ENCODE peak calls at places on chromosomes 1 and 21, in four cellular contexts. O is H9, R is IMR-90, W is neuronal stem cell. D is an unnamed sample.

GRCh38 chr1:88302843-88303486 is 381.1 kb upstream of the PKN2 start:
- DNase-seq in O (no peak), W (no peak), R (peak; percentile 55), D (peak; percentile 39)

GRCh38 chr1:24724345-24725208 is 20.7 kb upstream of the CLIC4 start:
- DNase-seq in O (peak; percentile 80), R (peak; percentile 84), W (no peak), D (peak; percentile 87)

GRCh38 chr1:42937141-42937696 is 21.4 kb downstream of the SLC2A1 start:
- DNase-seq in R (peak; percentile 85), O (no peak), W (no peak), D (peak; percentile 73)

GRCh38 chr21:45410151-45410864 is 5.3 kb downstream of the COL18A1 start:
- DNase-seq in W (no peak), O (no peak), R (no peak), D (no peak)

GRCh38 chr1:226355679-226356583 is 47.0 kb upstream of the LIN9 start:
- DNase-seq in R (no peak), W (no peak), O (no peak), D (peak; percentile 9)

GRCh38 chr1:23441446-23442148 is 17.0 kb upstream of the TCEA3 start:
- DNase-seq in W (no peak), O (no peak), R (no peak), D (no peak)

GRCh38 chr21:32412162-32412997 is at the start of gene EVA1C:
- DNase-seq in R (peak; percentile 30), W (no peak), O (peak; percentile 69), D (no peak)

GRCh38 chr1:86872086-86872485 is 41.8 kb downstream of the SELENOF start:
- DNase-seq in R (peak; percentile 60), W (no peak), O (no peak), D (peak; percentile 9)

GRCh38 chr1:150661156-150661555 is 31.7 kb upstream of the ENSA start:
- DNase-seq in O (no peak), R (no peak), W (no peak), D (no peak)

GRCh38 chr1:200654660-200655059 is 15.0 kb downstream of the DDX59 start:
- DNase-seq in R (peak; percentile 29), O (no peak), W (no peak), D (no peak)

GRCh38 chr1:244836135-244836521 is 670 bp downstream of the COX20 start:
- DNase-seq in O (no peak), R (peak; percentile 47), W (peak; percentile 11), D (peak; percentile 58)
- H2AK5ac ChIP-seq in O (no peak overlapping the region), R (peak overlapping the region; percentile 32), W (no peak overlapping the region), D (peak overlapping the region; percentile 77)

DNA sequence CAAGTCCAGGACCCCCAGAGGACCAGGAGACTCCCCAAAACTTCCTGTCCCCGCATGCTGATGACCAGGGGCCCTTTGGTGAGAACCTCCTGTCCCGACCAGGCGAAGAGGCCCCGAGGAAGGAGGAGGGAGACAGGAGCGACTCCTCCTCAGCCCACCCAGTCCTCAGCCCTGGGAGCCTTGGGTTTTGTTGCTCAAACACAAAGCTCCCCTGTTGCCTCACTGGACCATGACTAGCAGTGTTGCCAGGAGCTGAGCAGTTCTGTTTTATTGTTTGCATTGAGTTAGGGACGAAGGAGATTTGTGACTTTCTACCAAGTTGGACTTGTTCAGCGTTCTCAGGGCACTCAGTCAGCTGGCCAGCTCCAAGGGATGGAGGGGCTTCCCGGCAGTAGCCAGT is 10.0 kb downstream of the UMODL1 start:
- DNase-seq in R (no peak), W (no peak), O (no peak), D (peak; percentile 54)
- H3K18ac ChIP-seq in R (no peak overlapping the region), W (peak overlapping the region; percentile 79), O (no peak overlapping the region), D (no peak overlapping the region)

GRCh38 chr1:154471304-154471703 is 30.7 kb upstream of the TDRD10 start:
- DNase-seq in R (no peak), O (no peak), W (no peak), D (no peak)
- H2BK15ac ChIP-seq in R (no peak overlapping the region), O (no peak overlapping the region), W (no peak overlapping the region), D (no peak overlapping the region)

GRCh38 chr1:175479521-175480342 is 263.7 kb downstream of the TNR start:
- DNase-seq in W (no peak), O (no peak), R (no peak), D (peak; percentile 85)
- H2AK5ac ChIP-seq in W (no peak overlapping the region), O (no peak overlapping the region), R (no peak overlapping the region), D (no peak overlapping the region)

GRCh38 chr21:35217504-35218060 is 168.5 kb upstream of the RUNX1 start:
- DNase-seq in R (peak; percentile 85), O (peak; percentile 45), W (no peak), D (peak; percentile 65)

GRCh38 chr21:35219719-35220118 is 170.6 kb upstream of the RUNX1 start:
- DNase-seq in R (no peak), O (no peak), W (no peak), D (no peak)

GRCh38 chr21:35219291-35219690 is 170.2 kb upstream of the RUNX1 start:
- DNase-seq in O (no peak), W (no peak), R (no peak), D (no peak)

GRCh38 chr21:35215870-35216269 is 166.8 kb upstream of the RUNX1 start:
- DNase-seq in W (peak; percentile 43), R (no peak), O (no peak), D (no peak)

GRCh38 chr21:35216966-35217365 is 167.9 kb upstream of the RUNX1 start:
- DNase-seq in O (no peak), R (no peak), W (no peak), D (no peak)
- H3K18ac ChIP-seq in O (no peak overlapping the region), R (peak overlapping the region; percentile 83), W (no peak overlapping the region), D (no peak overlapping the region)

D was measured in mesenchymal stem cell.